ENCODE peak calls at places on chromosomes 4 and X, in seven cellular contexts. N is breast epithelium, E is ovary, O is esophagus squamous epithelium, S is neural progenitor cell, L is left ventricle myocardium inferior, G is adrenal gland. H is an unnamed sample.

GRCh38 chr4:183444953-183445543 is 612 bp downstream of the CDKN2AIP start:
- DNase-seq in N (peak; percentile 24), E (no peak), O (no peak), S (no peak), L (peak; percentile 45), G (peak; percentile 41), H (no peak)

GRCh38 chrX:51905711-51906110 is 12.3 kb downstream of the MAGED1 start:
- DNase-seq in N (no peak), E (no peak), O (no peak), S (no peak), L (no peak), G (no peak), H (no peak)

GRCh38 chr4:146190393-146190910 is 14.9 kb downstream of the LSM6 start:
- DNase-seq in N (no peak), E (no peak), O (no peak), S (no peak), L (no peak), G (no peak), H (no peak)

GRCh38 chr4:122341906-122342305 is 36.9 kb upstream of the ADAD1 start:
- DNase-seq in N (no peak), E (no peak), O (no peak), S (no peak), L (no peak), G (no peak), H (peak; percentile 93)

GRCh38 chrX:38768079-38768478 is 33.2 kb upstream of the MID1IP1 start:
- DNase-seq in N (no peak), E (no peak), O (no peak), S (no peak), L (no peak), G (no peak), H (no peak)

GRCh38 chrX:38839944-38840343 is 38.7 kb downstream of the MID1IP1 start:
- DNase-seq in N (no peak), E (no peak), O (no peak), S (no peak), L (no peak), G (no peak), H (no peak)

GRCh38 chrX:119425050-119425449 is 25.9 kb downstream of the SLC25A43 start:
- DNase-seq in N (no peak), E (no peak), O (no peak), S (no peak), L (no peak), G (no peak), H (no peak)

GRCh38 chr4:48300004-48300403 is 30.4 kb upstream of the TEC start:
- DNase-seq in N (no peak), E (no peak), O (no peak), S (no peak), L (no peak), G (no peak), H (no peak)

GRCh38 chr4:89196745-89197144 is 85.4 kb downstream of the TIGD2 start:
- DNase-seq in N (no peak), E (no peak), O (no peak), S (no peak), L (no peak), G (no peak), H (peak; percentile 57)

GRCh38 chr4:5696341-5696740 is 12.0 kb downstream of the EVC2 start:
- DNase-seq in N (no peak), E (no peak), O (no peak), S (no peak), L (no peak), G (no peak), H (no peak)

GRCh38 chr4:153684182-153685073 is at the start of gene TLR2:
- DNase-seq in N (peak; percentile 58), E (peak; percentile 61), O (peak; percentile 9), S (peak; percentile 78), L (peak; percentile 70), G (peak; percentile 68), H (no peak)

GRCh38 chrX:41352329-41352801 is 18.4 kb downstream of the DDX3X start:
- DNase-seq in N (no peak), E (no peak), O (no peak), S (no peak), L (no peak), G (no peak), H (no peak)

GRCh38 chrX:125203737-125204578 is 115.7 kb upstream of the TEX13C start:
- DNase-seq in N (no peak), E (no peak), O (no peak), S (peak; percentile 70), L (peak; percentile 32), G (peak; percentile 46), H (peak; percentile 23)

GRCh38 chr4:18480928-18481327 is 459.4 kb upstream of the LCORL start:
- DNase-seq in N (no peak), E (no peak), O (no peak), S (no peak), L (no peak), G (no peak), H (no peak)

GRCh38 chrX:133350751-133351150 is 64.5 kb downstream of the GPC4 start:
- DNase-seq in N (no peak), E (peak; percentile 47), O (no peak), S (no peak), L (peak; percentile 14), G (peak; percentile 55), H (peak; percentile 4)

GRCh38 chr4:149555146-149555545 is 260.5 kb downstream of the IQCM start:
- DNase-seq in N (no peak), E (no peak), O (no peak), S (no peak), L (no peak), G (no peak), H (peak; percentile 44)

GRCh38 chrX:26925088-26925487 is 538.1 kb downstream of the PPP4R3C start:
- DNase-seq in N (no peak), E (no peak), O (no peak), S (no peak), L (no peak), G (no peak), H (no peak)

GRCh38 chr4:170743633-170744032 is 653.9 kb upstream of the AADAT start:
- DNase-seq in N (no peak), E (no peak), O (no peak), S (no peak), L (no peak), G (no peak), H (no peak)

GRCh38 chr4:154120690-154121089 is 331.8 kb upstream of the SFRP2 start:
- DNase-seq in N (no peak), E (no peak), O (no peak), S (no peak), L (no peak), G (no peak), H (no peak)

GRCh38 chrX:2576793-2577192 is 76.0 kb upstream of the DHRSX start:
- DNase-seq in N (no peak), E (no peak), O (no peak), S (no peak), L (no peak), G (no peak), H (no peak)

GRCh38 chr4:186946682-186947294 is 223.1 kb upstream of the FAT1 start:
- DNase-seq in N (no peak), E (no peak), O (no peak), S (peak; percentile 63), L (no peak), G (no peak), H (no peak)

GRCh38 chr4:48290146-48290772 is 20.6 kb upstream of the TEC start:
- DNase-seq in N (no peak), E (no peak), O (no peak), S (peak; percentile 7), L (no peak), G (no peak), H (no peak)

DNA sequence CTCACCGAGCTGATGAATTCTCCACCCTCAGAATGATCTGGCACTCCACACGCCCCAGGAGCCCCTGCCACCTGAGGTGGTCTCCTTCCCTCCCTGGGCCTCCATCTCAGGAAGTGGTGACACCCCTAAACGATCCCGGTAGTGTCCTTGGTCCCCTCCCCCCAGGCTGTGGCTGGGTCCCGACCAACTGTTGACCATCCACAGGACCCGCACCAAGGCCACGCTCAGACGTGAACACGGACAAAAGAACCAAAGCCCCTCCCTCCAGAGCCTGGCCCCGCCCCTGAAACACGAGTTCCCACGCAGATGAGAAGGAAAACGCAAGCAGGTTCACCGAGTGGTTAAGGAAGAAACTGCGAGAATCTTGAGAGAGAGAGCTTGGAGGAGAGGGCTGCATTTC is 16.6 kb downstream of the LRPAP1 start:
- DNase-seq in N (no peak), E (no peak), O (no peak), S (no peak), L (peak; percentile 7), G (no peak), H (no peak)
- H3K36me3 ChIP-seq in N (peaks cover 31% of the 10 kb centered on the region), E (no peaks in the 10 kb centered on the region), O (peaks cover 63% of the 10 kb centered on the region), S (no peaks in the 10 kb centered on the region), L (peaks cover 94% of the 10 kb centered on the region), G (no peaks in the 10 kb centered on the region), H (peaks cover 2% of the 10 kb centered on the region)

GRCh38 chr4:119087121-119087520 is 48.5 kb upstream of the MYOZ2 start:
- DNase-seq in N (no peak), E (no peak), O (no peak), S (no peak), L (no peak), G (no peak), H (no peak)
- TF ChIP-seq CTCF in N (no peak), E (no peak), O (peak; percentile 26), S (no peak), L (peak; percentile 49), G (peak; percentile 18), H (peak; percentile 24)

DNA sequence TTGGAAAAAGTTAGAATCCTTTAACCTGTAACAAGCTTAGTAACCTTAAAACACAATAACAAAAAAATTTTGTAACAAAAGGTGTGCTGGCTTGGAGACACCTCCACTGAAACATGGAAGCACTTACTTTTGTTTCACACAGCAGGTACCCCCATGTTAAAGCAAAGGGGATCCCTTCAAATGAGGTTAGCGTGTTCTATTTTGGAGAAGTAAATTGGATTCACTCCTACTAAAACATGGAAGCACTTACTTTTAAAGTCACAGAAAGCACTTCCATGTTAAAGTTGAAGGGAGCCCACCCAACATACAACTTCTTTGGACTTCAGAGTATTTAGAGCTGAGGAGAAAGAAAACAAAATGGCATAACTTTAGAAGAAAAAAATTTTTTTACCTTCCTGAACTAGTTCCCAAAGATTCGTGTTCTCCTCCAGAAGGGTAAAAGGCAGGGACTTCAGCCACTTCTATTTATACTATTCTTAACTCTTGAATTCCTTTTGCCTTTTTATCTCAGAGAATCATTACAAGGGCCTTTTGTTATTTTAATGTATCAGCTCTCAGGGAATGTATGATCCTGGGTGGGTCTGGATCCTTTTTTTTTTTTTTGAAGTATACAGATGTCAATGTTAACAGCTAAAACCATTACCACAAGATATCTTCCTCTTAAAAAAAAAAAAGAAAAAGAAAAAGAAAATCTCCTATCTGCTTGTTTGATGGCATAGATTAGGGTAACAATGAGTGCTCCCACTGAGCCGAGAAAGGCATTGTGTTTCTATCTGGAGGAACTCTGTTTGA is 11.5 kb downstream of the LARP7 start:
- DNase-seq in N (no peak), E (no peak), O (no peak), S (peak; percentile 69), L (no peak), G (no peak), H (no peak)
- H3K36me3 ChIP-seq in N (peaks cover 7% of the 10 kb centered on the region), E (no peaks in the 10 kb centered on the region), O (peaks cover 19% of the 10 kb centered on the region), S (peaks cover 25% of the 10 kb centered on the region), L (peaks cover 90% of the 10 kb centered on the region), G (peaks cover 3% of the 10 kb centered on the region), H (no peaks in the 10 kb centered on the region)

DNA sequence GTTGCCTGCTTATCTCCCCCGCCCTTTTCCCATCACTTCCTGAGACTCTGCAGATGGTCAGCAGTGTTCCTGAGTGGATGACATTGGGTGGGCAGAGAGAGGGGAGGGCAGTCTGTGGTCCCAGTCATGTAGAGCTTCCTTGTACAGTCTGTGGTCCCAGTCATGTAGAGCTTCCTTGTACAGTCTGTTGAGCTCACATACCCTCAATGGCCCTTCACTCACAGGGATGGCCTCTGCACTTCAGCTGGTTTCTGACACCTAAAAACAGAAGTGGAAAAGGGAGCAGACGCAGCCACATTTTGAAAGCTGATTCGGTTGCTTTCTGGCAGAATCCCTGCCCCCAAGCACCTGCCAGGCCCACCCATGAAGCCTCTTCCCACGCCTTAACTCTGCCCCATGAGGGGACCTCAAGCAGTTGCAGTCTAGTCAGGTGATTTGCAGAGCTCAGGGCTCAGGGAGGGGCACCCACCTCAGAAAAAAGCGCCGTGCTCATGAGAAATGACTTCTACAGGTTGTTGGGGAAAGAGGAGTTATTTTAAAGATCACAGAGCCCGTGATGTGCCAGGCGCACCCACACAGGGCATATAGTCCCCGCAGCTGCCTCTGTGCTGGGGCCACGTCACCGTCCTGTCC is 3.6 kb upstream of the TMEM271 start:
- DNase-seq in N (no peak), E (no peak), O (no peak), S (no peak), L (no peak), G (no peak), H (no peak)
- TF ChIP-seq CTCF in N (no peak), E (no peak), O (no peak), S (no peak), L (no peak), G (no peak), H (no peak)